ENCODE peak calls at places on chromosomes 2 and 18, in five cellular contexts. K, Y, Q, L and X are unnamed samples.

GRCh38 chr2:31694444-31694843 is 113.7 kb upstream of the SRD5A2 start:
- DNase-seq in Y (peak; percentile 4), Q (no peak), K (no peak), L (no peak), X (no peak)

GRCh38 chr18:47931707-47932103 is 1.2 kb upstream of the SMAD2 start:
- DNase-seq in K (peak; percentile 17), Q (peak; percentile 28), L (peak; percentile 39), Y (no peak), X (peak; percentile 26)

GRCh38 chr2:176454893-176455810 is 185.9 kb downstream of the MTX2 start:
- DNase-seq in Q (peak; percentile 74), L (peak; percentile 83), K (peak; percentile 93), Y (peak; percentile 79), X (peak; percentile 60)

GRCh38 chr2:120771556-120772208 is 36.0 kb downstream of the GLI2 start:
- DNase-seq in K (peak; percentile 78), L (no peak), Y (peak; percentile 92), Q (peak; percentile 95), X (peak; percentile 95)

GRCh38 chr18:3044931-3045698 is 32.2 kb upstream of the LPIN2 start:
- DNase-seq in L (no peak), Q (no peak), K (no peak), Y (no peak), X (no peak)

GRCh38 chr2:182186132-182186735 is 200.6 kb downstream of the PPP1R1C start:
- DNase-seq in K (no peak), L (peak; percentile 61), Q (peak; percentile 63), Y (peak; percentile 67), X (peak; percentile 57)

GRCh38 chr2:135839713-135840112 is 2.7 kb upstream of the LCT start:
- DNase-seq in Y (peak; percentile 93), Q (peak; percentile 79), L (no peak), K (peak; percentile 23), X (peak; percentile 82)

GRCh38 chr2:33134086-33134763 is 187.5 kb downstream of the LTBP1 start:
- DNase-seq in Y (peak; percentile 99), Q (peak; percentile 99), L (peak; percentile 36), K (peak; percentile 72), X (peak; percentile 98)

GRCh38 chr18:79548077-79548450 is 131.5 kb upstream of the CTDP1 start:
- DNase-seq in Y (no peak), K (no peak), L (no peak), Q (no peak), X (no peak)

GRCh38 chr2:201234167-201235139 is 25.9 kb upstream of the CASP8 start:
- DNase-seq in Q (no peak), L (no peak), K (no peak), Y (peak; percentile 35), X (no peak)

GRCh38 chr2:124607679-124608078 is 582.6 kb downstream of the CNTNAP5 start:
- DNase-seq in L (no peak), Q (no peak), K (no peak), Y (no peak), X (no peak)

GRCh38 chr2:103788875-103789715 is 1027.3 kb downstream of the TMEM182 start:
- DNase-seq in L (peak; percentile 58), Y (no peak), K (no peak), Q (peak; percentile 66), X (no peak)

GRCh38 chr2:209772316-209772715 is 684 bp downstream of the UNC80 start:
- DNase-seq in Y (no peak), Q (no peak), K (no peak), L (peak; percentile 22), X (no peak)

GRCh38 chr18:61471832-61472406 is 138.7 kb downstream of the CDH20 start:
- DNase-seq in L (peak; percentile 2), Q (no peak), K (no peak), Y (no peak), X (no peak)

GRCh38 chr2:216306868-216307267 is 65.4 kb downstream of the MARCHF4 start:
- DNase-seq in Y (no peak), L (no peak), K (no peak), Q (no peak), X (no peak)

GRCh38 chr2:224584111-224584764 is 925 bp downstream of the CUL3 start:
- DNase-seq in K (peak; percentile 22), Q (peak; percentile 46), Y (peak; percentile 41), L (peak; percentile 59), X (peak; percentile 19)

GRCh38 chr18:34592961-34593382 is 117.1 kb upstream of the DTNA start:
- DNase-seq in K (peak; percentile 21), Q (peak; percentile 85), L (peak; percentile 88), Y (peak; percentile 73), X (peak; percentile 83)

GRCh38 chr2:49770919-49771318 is 616.6 kb upstream of the FSHR start:
- DNase-seq in K (no peak), L (peak; percentile 75), Q (peak; percentile 9), Y (no peak), X (no peak)

GRCh38 chr2:170812716-170813585 is 3.7 kb upstream of the GAD1 start:
- DNase-seq in Q (peak; percentile 86), K (peak; percentile 82), Y (peak; percentile 98), L (peak; percentile 89), X (peak; percentile 73)

GRCh38 chr2:225670111-225670974 is 270.8 kb downstream of the NYAP2 start:
- DNase-seq in Q (peak; percentile 68), K (no peak), L (peak; percentile 49), Y (peak; percentile 80), X (peak; percentile 72)

GRCh38 chr2:109715302-109715937 is 78.7 kb upstream of the RGPD5 start:
- DNase-seq in K (no peak), Q (no peak), Y (peak; percentile 28), L (peak; percentile 32), X (no peak)

GRCh38 chr2:200399636-200400035 is 93.1 kb downstream of the SPATS2L start:
- DNase-seq in Q (no peak), Y (no peak), L (no peak), K (no peak), X (no peak)

GRCh38 chr18:63203497-63203896 is 116.1 kb downstream of the BCL2 start:
- DNase-seq in L (no peak), Q (no peak), Y (no peak), K (no peak), X (no peak)

GRCh38 chr2:225668606-225669266 is 269.2 kb downstream of the NYAP2 start:
- DNase-seq in K (peak; percentile 47), Q (peak; percentile 78), Y (peak; percentile 79), L (peak; percentile 67), X (peak; percentile 61)

GRCh38 chr2:201257381-201257940 is 2.9 kb upstream of the CASP8 start:
- DNase-seq in Q (peak; percentile 18), K (no peak), L (no peak), Y (no peak), X (no peak)

GRCh38 chr2:215552144-215552580 is 116.3 kb upstream of the FN1 start:
- DNase-seq in L (no peak), K (no peak), Q (no peak), Y (no peak), X (no peak)

GRCh38 chr18:79422783-79423165 is 27.0 kb downstream of the NFATC1 start:
- DNase-seq in L (no peak), K (no peak), Y (no peak), Q (no peak), X (no peak)

GRCh38 chr2:145166716-145167115 is 646.8 kb upstream of the ZEB2 start:
- DNase-seq in L (no peak), Q (no peak), K (no peak), Y (peak; percentile 70), X (peak; percentile 31)

DNA sequence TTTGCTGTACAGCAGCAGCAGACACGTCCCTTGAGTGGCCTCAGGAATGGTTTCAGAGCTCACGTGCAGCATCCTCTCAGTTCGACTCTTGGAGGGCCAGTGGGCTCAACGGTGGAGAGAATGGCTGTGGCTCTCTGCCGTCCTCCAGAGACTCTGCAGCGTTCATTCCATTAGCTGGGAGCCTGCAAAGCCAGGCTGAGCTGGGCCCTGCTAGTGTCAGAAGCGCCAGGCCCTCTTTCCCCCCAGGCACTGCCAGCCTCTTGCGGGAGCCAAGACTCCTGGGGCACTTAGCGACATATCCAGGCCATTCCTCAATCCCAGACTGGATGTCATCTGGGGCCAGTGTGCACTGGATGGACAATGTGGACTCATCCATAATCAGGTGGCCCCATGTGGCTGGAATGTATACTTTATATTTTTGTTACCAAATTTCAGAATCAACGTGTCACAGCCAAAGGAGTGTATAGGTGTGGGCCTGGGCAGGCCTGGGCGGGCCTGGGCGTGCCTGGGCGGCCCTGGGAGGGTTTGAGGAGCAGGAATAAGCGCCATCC is 125.1 kb upstream of the EPAS1 start:
- DNase-seq in Y (no peak), K (no peak), L (no peak), Q (no peak), X (no peak)
- TF ChIP-seq CTCF in Y (no peak), K (no peak), L (no peak), Q (no peak), X (no peak)

GRCh38 chr2:197708331-197708730 is 3.2 kb downstream of the MARS2 start:
- DNase-seq in Q (peak; percentile 37), L (no peak), Y (peak; percentile 66), K (no peak), X (peak; percentile 66)
- H3K4me3 ChIP-seq in Q (no peak overlapping the region), L (peak overlapping the region; percentile 76), Y (no peak overlapping the region), K (no peak overlapping the region), X (no peak overlapping the region)

GRCh38 chr18:55779461-55779710 is 191.4 kb upstream of the TCF4 start:
- DNase-seq in L (no peak), Y (no peak), K (no peak), Q (no peak), X (no peak)

GRCh38 chr18:55783921-55784320 is 195.9 kb upstream of the TCF4 start:
- DNase-seq in L (no peak), Y (no peak), K (no peak), Q (no peak), X (no peak)

GRCh38 chr18:55779711-55780590 is 192.0 kb upstream of the TCF4 start:
- DNase-seq in Y (peak; percentile 24), Q (peak; percentile 19), K (peak; percentile 25), L (peak; percentile 63), X (no peak)

GRCh38 chr18:55780591-55781071 is 192.6 kb upstream of the TCF4 start:
- DNase-seq in L (no peak), K (no peak), Q (peak; percentile 39), Y (peak; percentile 38), X (peak; percentile 20)

GRCh38 chr18:55781481-55781957 is 193.5 kb upstream of the TCF4 start:
- DNase-seq in K (peak; percentile 57), Q (peak; percentile 80), Y (peak; percentile 77), L (peak; percentile 59), X (peak; percentile 81)
- TF ChIP-seq CTCF in K (peak; percentile 69), Q (peak; percentile 89), Y (peak; percentile 81), L (peak; percentile 88), X (peak; percentile 85)

GRCh38 chr2:45004569-45005181 is 4.6 kb downstream of the SIX2 start:
- DNase-seq in Y (no peak), Q (no peak), L (peak; percentile 29), K (no peak), X (no peak)
- H3K4me3 ChIP-seq in Y (no peak overlapping the region), Q (peak overlapping the region; percentile 18), L (peak overlapping the region; percentile 11), K (no peak overlapping the region), X (no peak overlapping the region)